ENCODE peak calls at places on chromosome 18, in four cellular contexts. D is iPS DF 6.9, Y is ovary, P is AG04450. H is an unnamed sample.

GRCh38 chr18:79260023-79260422 is 135.7 kb upstream of the NFATC1 start:
- DNase-seq in D (no peak), Y (no peak), P (no peak), H (no peak)

GRCh38 chr18:1806884-1807615 is 764.3 kb downstream of the METTL4 start:
- DNase-seq in D (no peak), Y (no peak), P (no peak), H (no peak)

GRCh38 chr18:42961298-42961697 is 154.2 kb downstream of the RIT2 start:
- DNase-seq in D (no peak), Y (no peak), P (no peak), H (no peak)

GRCh38 chr18:50161806-50162205 is 33.1 kb downstream of the MYO5B start:
- DNase-seq in D (no peak), Y (no peak), P (no peak), H (no peak)

GRCh38 chr18:36066731-36067117 is 635 bp downstream of the RPRD1A start:
- DNase-seq in D (no peak), Y (no peak), P (no peak), H (no peak)

GRCh38 chr18:54835944-54836343 is 7.7 kb downstream of the RAB27B start:
- DNase-seq in D (no peak), Y (no peak), P (no peak), H (no peak)

GRCh38 chr18:75491361-75491760 is 63.9 kb upstream of the SMIM21 start:
- DNase-seq in D (no peak), Y (no peak), P (no peak), H (no peak)

GRCh38 chr18:50523165-50523564 is 36.7 kb upstream of the MAPK4 start:
- DNase-seq in D (no peak), Y (no peak), P (no peak), H (no peak)

GRCh38 chr18:67926929-67927864 is 410.7 kb upstream of the DSEL start:
- DNase-seq in D (no peak), Y (no peak), P (no peak), H (no peak)

GRCh38 chr18:26309283-26309682 is 83.0 kb downstream of the TAF4B start:
- DNase-seq in D (no peak), Y (no peak), P (no peak), H (no peak)

GRCh38 chr18:75105551-75106254 is 103.2 kb downstream of the PTGR3 start:
- DNase-seq in D (no peak), Y (no peak), P (no peak), H (no peak)

GRCh38 chr18:78857252-78858150 is 122.1 kb upstream of the SALL3 start:
- DNase-seq in D (no peak), Y (no peak), P (no peak), H (peak)

GRCh38 chr18:9841752-9842151 is 44.0 kb upstream of the TXNDC2 start:
- DNase-seq in D (no peak), Y (no peak), P (no peak), H (no peak)

GRCh38 chr18:75083131-75083530 is 125.8 kb downstream of the PTGR3 start:
- DNase-seq in D (no peak), Y (no peak), P (no peak), H (no peak)

GRCh38 chr18:36256094-36256493 is 41.4 kb upstream of the FHOD3 start:
- DNase-seq in D (no peak), Y (no peak), P (no peak), H (no peak)

GRCh38 chr18:9742588-9743131 is 34.6 kb downstream of the RAB31 start:
- DNase-seq in D (no peak), Y (peak), P (no peak), H (no peak)

DNA sequence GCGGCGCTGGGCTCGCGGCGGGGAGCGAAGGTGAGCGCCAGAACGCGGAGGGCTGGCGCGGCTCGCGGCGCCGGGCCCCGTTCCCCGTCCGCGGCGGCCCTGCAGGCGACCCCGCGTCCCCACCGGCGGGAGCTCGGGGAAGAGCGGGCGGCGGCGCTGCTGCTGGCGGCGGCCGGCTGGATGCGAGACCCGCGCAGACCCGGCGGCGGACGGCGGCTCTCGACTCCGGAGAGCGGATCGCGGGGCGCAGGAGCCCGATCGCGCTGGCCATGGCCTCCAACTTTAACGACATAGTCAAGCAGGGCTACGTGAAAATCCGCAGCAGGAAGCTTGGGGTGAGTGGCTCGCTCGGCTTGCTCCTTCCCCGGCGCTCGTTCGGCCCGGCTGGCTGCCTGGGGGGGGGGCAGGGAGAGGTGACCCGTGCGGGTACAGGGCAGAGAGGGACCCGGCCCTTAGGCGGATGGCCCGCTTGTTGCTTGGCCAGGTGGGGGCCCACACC is 337 bp downstream of the DOK6 start:
- DNase-seq in D (no peak), Y (no peak), P (no peak), H (peak)
- H3K27ac ChIP-seq in D (no peak), Y (peak), P (no peak), H (peak)

GRCh38 chr18:45637546-45638327 is 22.5 kb downstream of the SLC14A2 start:
- DNase-seq in D (no peak), Y (no peak), P (no peak), H (peak)

GRCh38 chr18:45642238-45642637 is 27.0 kb downstream of the SLC14A2 start:
- DNase-seq in D (no peak), Y (no peak), P (no peak), H (no peak)

GRCh38 chr18:45639424-45639823 is 24.1 kb downstream of the SLC14A2 start:
- DNase-seq in D (no peak), Y (no peak), P (no peak), H (no peak)

GRCh38 chr18:45636110-45636509 is 20.8 kb downstream of the SLC14A2 start:
- DNase-seq in D (no peak), Y (no peak), P (no peak), H (no peak)

GRCh38 chr18:45638544-45638943 is 23.3 kb downstream of the SLC14A2 start:
- DNase-seq in D (no peak), Y (no peak), P (no peak), H (no peak)
- H3K27ac ChIP-seq in D (no peak), Y (no peak), P (no peak), H (no peak)

GRCh38 chr18:45802814-45803492 is 22.5 kb upstream of the SIGLEC15 start:
- DNase-seq in D (no peak), Y (no peak), P (peak), H (no peak)
- H3K27ac ChIP-seq in D (no peak), Y (no peak), P (peak), H (no peak)

GRCh38 chr18:58633874-58634273 is 5.0 kb upstream of the ALPK2 start:
- DNase-seq in D (no peak), Y (no peak), P (no peak), H (no peak)

GRCh38 chr18:58638446-58638845 is 9.6 kb upstream of the ALPK2 start:
- DNase-seq in D (no peak), Y (no peak), P (no peak), H (no peak)

GRCh38 chr18:58632557-58632956 is 3.7 kb upstream of the ALPK2 start:
- DNase-seq in D (no peak), Y (no peak), P (no peak), H (no peak)

GRCh38 chr18:58637197-58637596 is 8.3 kb upstream of the ALPK2 start:
- DNase-seq in D (no peak), Y (no peak), P (no peak), H (no peak)

GRCh38 chr18:58635891-58636290 is 7.0 kb upstream of the ALPK2 start:
- DNase-seq in D (no peak), Y (no peak), P (peak), H (no peak)
- H3K27ac ChIP-seq in D (no peak), Y (no peak), P (no peak), H (no peak)

DNA sequence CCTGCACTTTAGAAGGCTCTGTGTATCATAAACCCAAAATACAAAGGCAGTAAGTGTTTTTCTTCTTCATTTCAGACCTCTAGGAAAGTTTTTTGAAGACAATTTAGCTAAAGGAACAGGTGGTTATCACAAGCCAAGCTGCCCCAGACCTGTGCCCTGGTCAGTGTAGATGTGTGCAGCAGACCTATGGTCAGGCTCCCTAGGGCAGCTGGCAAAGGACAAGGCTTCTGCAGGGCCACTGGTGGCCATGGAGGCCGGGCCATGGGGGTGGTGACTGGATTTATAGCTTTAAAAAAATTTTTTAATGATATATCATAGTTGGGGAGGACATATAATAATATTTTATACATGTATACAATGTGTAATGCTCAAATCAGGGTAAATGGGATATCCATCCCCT is 18.8 kb downstream of the LPIN2 start:
- DNase-seq in D (no peak), Y (no peak), P (no peak), H (no peak)
- H3K27ac ChIP-seq in D (no peak), Y (no peak), P (no peak), H (no peak)

GRCh38 chr18:24875286-24875685 is 414.8 kb downstream of the HRH4 start:
- DNase-seq in D (no peak), Y (no peak), P (no peak), H (no peak)
- H3K27ac ChIP-seq in D (no peak), Y (no peak), P (no peak), H (no peak)

GRCh38 chr18:32048507-32049091 is 30.0 kb downstream of the RNF125 start:
- DNase-seq in D (no peak), Y (peak), P (no peak), H (no peak)

DNA sequence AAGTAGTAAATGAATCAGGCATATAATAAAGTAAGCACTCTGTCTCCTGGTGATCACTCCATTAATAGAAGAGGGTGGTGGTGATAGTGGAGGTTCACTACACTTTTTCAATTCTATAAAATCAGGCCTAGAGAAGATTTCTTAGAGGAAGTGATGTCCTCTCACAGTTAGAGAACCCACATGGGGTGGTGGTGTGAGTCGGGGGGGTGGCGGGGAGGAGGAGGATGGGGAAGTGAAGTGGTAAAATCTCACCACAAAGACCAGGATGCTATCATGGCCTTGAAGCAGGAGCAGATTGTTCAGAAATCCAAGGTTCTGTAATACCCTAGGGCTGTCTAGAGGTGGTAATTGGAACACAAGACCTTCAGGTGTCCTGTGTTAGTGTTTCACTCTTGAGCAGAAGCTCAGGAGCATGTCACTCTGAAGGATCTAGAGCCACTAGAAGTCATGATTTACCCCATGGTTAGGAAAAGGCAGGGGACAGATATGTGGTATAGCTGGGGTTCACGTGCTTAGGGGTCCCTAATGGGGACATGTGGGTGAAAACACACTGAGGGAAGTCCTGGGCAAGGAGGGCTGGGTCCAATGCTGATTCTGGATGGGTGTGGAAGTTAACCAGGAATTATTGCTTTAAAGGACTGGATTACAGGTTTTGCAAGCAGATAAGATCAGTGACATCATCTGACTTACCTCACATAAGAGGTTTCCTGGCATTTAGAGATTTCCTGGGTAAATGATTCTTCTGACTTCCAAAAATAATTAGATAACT is 31.0 kb downstream of the RNF125 start:
- DNase-seq in D (no peak), Y (no peak), P (no peak), H (no peak)
- H3K27ac ChIP-seq in D (no peak), Y (no peak), P (no peak), H (peak)

GRCh38 chr18:31825772-31826171 is 65.1 kb upstream of the SLC25A52 start:
- DNase-seq in D (peak), Y (no peak), P (no peak), H (no peak)
- H3K27ac ChIP-seq in D (no peak), Y (no peak), P (no peak), H (no peak)

GRCh38 chr18:59961086-59961485 is 61.3 kb downstream of the PMAIP1 start:
- DNase-seq in D (no peak), Y (no peak), P (no peak), H (no peak)
- H3K27ac ChIP-seq in D (no peak), Y (no peak), P (no peak), H (no peak)